ENCODE peak calls at places on chromosomes 2 and 18, in seven cellular contexts. F, N, E, U, T, A and R are unnamed samples.

GRCh38 chr2:110166246-110166645 is 38.6 kb downstream of the NPHP1 start:
- DNase-seq in E (no peak), T (no peak), N (no peak), F (no peak), U (no peak), A (no peak), R (peak; percentile 10)

GRCh38 chr2:110115291-110116032 is at the start of gene MALL:
- DNase-seq in U (peak; percentile 16), T (peak; percentile 82), N (no peak), A (no peak), F (peak; percentile 75), E (no peak), R (no peak)

GRCh38 chr2:127579231-127579630 is 43.7 kb downstream of the MYO7B start:
- DNase-seq in N (peak; percentile 1), U (no peak), T (no peak), E (no peak), A (no peak), F (no peak), R (no peak)

GRCh38 chr2:198465970-198466369 is 661.6 kb downstream of the PLCL1 start:
- DNase-seq in N (no peak), F (no peak), E (no peak), T (no peak), A (no peak), U (no peak), R (no peak)

GRCh38 chr2:160429248-160430000 is 64.2 kb downstream of the RBMS1 start:
- DNase-seq in A (no peak), T (no peak), E (peak; percentile 39), F (no peak), N (no peak), U (no peak), R (no peak)

GRCh38 chr18:7567487-7568425 is 640 bp downstream of the PTPRM start:
- DNase-seq in T (peak; percentile 59), F (peak; percentile 63), A (peak; percentile 35), E (no peak), U (peak; percentile 47), N (no peak), R (no peak)

GRCh38 chr2:45707661-45708060 is 56.2 kb downstream of the PRKCE start:
- DNase-seq in N (peak; percentile 72), U (no peak), T (no peak), F (no peak), A (no peak), E (no peak), R (no peak)

GRCh38 chr2:156411835-156412234 is 24.3 kb upstream of the GPD2 start:
- DNase-seq in U (no peak), F (no peak), A (no peak), T (no peak), N (no peak), E (no peak), R (no peak)

GRCh38 chr2:108074945-108075344 is 88.6 kb downstream of the SLC5A7 start:
- DNase-seq in A (no peak), T (no peak), F (peak; percentile 17), N (no peak), E (no peak), U (no peak), R (no peak)

GRCh38 chr2:677056-677949 is at the start of gene TMEM18:
- DNase-seq in U (peak; percentile 81), N (peak; percentile 96), E (peak; percentile 94), F (peak; percentile 83), A (peak; percentile 99), T (peak; percentile 97), R (peak; percentile 98)

GRCh38 chr2:151757861-151758260 is 23.6 kb upstream of the NEB start:
- DNase-seq in F (no peak), A (no peak), T (no peak), E (peak; percentile 25), U (no peak), N (no peak), R (no peak)

GRCh38 chr2:217711236-217711635 is 291.6 kb downstream of the TNS1 start:
- DNase-seq in A (no peak), F (no peak), N (no peak), U (no peak), E (no peak), T (no peak), R (no peak)

GRCh38 chr2:43986600-43986999 is 9.2 kb downstream of the LRPPRC start:
- DNase-seq in T (no peak), F (no peak), N (no peak), U (no peak), E (no peak), A (no peak), R (no peak)

GRCh38 chr2:216012133-216012829 is 1.1 kb downstream of the MREG start:
- DNase-seq in N (no peak), E (no peak), A (no peak), F (no peak), U (no peak), T (peak; percentile 12), R (no peak)

GRCh38 chr2:22209545-22209944 is 1085.8 kb downstream of the TDRD15 start:
- DNase-seq in N (no peak), A (no peak), U (no peak), F (no peak), E (no peak), T (no peak), R (no peak)

GRCh38 chr18:58338961-58339722 is 289.7 kb downstream of the ALPK2 start:
- DNase-seq in N (no peak), E (no peak), T (peak; percentile 21), F (peak; percentile 77), A (no peak), U (peak; percentile 65), R (no peak)

GRCh38 chr2:235979753-235980459 is 188.3 kb downstream of the GBX2 start:
- DNase-seq in A (no peak), E (peak; percentile 86), F (no peak), U (no peak), N (peak; percentile 32), T (no peak), R (no peak)

GRCh38 chr18:9838144-9838877 is 47.5 kb upstream of the TXNDC2 start:
- DNase-seq in N (no peak), U (no peak), A (no peak), F (peak; percentile 83), T (peak; percentile 37), E (no peak), R (peak; percentile 48)

GRCh38 chr2:50018938-50019337 is 864.6 kb upstream of the FSHR start:
- DNase-seq in F (peak; percentile 7), N (no peak), E (no peak), T (no peak), U (no peak), A (no peak), R (no peak)

GRCh38 chr2:101802329-101802728 is 104.8 kb downstream of the MAP4K4 start:
- DNase-seq in T (peak; percentile 62), N (no peak), F (peak; percentile 31), E (no peak), A (no peak), U (no peak), R (no peak)

GRCh38 chr2:26442707-26443106 is 35.2 kb downstream of the OTOF start:
- DNase-seq in N (no peak), E (no peak), U (no peak), A (no peak), F (no peak), T (no peak), R (no peak)